ENCODE peak calls at places on chromosomes 5 and 9, in four cellular contexts. X is CD8-positive, alpha-beta T cell; V is HCT116; H is heart left ventricle. J is an unnamed sample.

GRCh38 chr5:56102885-56103284 is 108.1 kb upstream of the IL6ST start:
- DNase-seq in X (no peak), V (no peak), H (no peak), J (peak; percentile 35)

GRCh38 chr5:168528521-168529360 is at the start of gene FBLL1:
- DNase-seq in X (no peak), V (no peak), H (no peak), J (peak; percentile 24)

GRCh38 chr5:91345466-91345865 is 37.7 kb downstream of the ARRDC3 start:
- DNase-seq in X (no peak), V (no peak), H (no peak), J (no peak)

GRCh38 chr9:68780735-68781134 is 75.7 kb downstream of the PIP5K1B start:
- DNase-seq in X (no peak), V (no peak), H (no peak), J (peak; percentile 19)

GRCh38 chr9:4259489-4259888 is 40.4 kb downstream of the GLIS3 start:
- DNase-seq in X (no peak), V (no peak), H (no peak), J (no peak)

GRCh38 chr9:117777823-117778222 is 73.6 kb downstream of the TLR4 start:
- DNase-seq in X (no peak), V (no peak), H (no peak), J (no peak)

GRCh38 chr5:132303589-132303988 is 9.4 kb downstream of the SLC22A4 start:
- DNase-seq in X (no peak), V (no peak), H (no peak), J (no peak)

GRCh38 chr9:27462434-27462833 is 61.7 kb upstream of the IFNK start:
- DNase-seq in X (no peak), V (no peak), H (no peak), J (no peak)

GRCh38 chr5:125717209-125717608 is 706.0 kb upstream of the GRAMD2B start:
- DNase-seq in X (no peak), V (no peak), H (no peak), J (peak; percentile 53)

GRCh38 chr9:84731696-84732095 is 62.2 kb downstream of the NTRK2 start:
- DNase-seq in X (no peak), V (no peak), H (no peak), J (no peak)

GRCh38 chr9:133155156-133155555 is 8.6 kb downstream of the GBGT1 start:
- DNase-seq in X (no peak), V (no peak), H (peak; percentile 34), J (no peak)

GRCh38 chr9:73050062-73050814 is 97.4 kb upstream of the ALDH1A1 start:
- DNase-seq in X (no peak), V (no peak), H (no peak), J (peak; percentile 28)

GRCh38 chr9:114653556-114654159 is 3.9 kb downstream of the TEX53 start:
- DNase-seq in X (peak; percentile 75), V (peak; percentile 57), H (no peak), J (peak; percentile 78)

GRCh38 chr9:21160178-21160577 is 6.3 kb downstream of the IFNA21 start:
- DNase-seq in X (peak; percentile 14), V (no peak), H (no peak), J (peak; percentile 0)

GRCh38 chr5:79535477-79536192 is 21.7 kb upstream of the HOMER1 start:
- DNase-seq in X (no peak), V (no peak), H (no peak), J (peak; percentile 10)
- TF ChIP-seq CTCF in X (peak; percentile 28), V (no peak), H (peak; percentile 42), J (peak; percentile 14)

GRCh38 chr5:147095740-147096139 is 139.1 kb upstream of the STK32A start:
- DNase-seq in X (no peak), V (no peak), H (no peak), J (no peak)
- H3K4me3 ChIP-seq in X (no peak overlapping the region), V (no peak overlapping the region), H (no peak overlapping the region), J (no peak overlapping the region)

DNA sequence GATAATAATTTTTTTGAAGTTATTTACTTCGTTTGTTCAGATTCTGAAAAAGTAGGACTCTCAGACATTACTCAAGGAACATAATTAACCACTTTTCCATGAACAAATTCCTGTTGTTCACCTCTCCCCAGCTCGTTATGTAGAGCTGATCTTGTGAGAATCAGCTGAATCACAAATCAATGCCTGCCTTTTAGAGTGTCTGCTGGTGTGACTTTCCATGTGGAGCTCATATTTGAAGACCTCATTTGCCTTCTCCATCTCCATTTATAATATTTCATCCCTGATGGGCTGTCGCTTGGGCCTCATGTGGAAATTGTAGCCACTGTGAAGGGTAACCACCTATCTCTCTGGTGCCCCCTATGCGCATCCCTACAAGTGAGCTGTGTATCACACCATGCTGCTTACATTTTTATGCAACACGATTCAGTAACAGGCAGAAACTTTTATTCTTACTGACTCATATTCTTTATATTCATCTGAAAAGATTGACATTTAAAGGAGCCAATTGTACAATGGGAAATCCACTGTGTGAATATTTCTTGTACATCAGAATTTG is 111.3 kb downstream of the STK32A start:
- DNase-seq in X (no peak), V (no peak), H (no peak), J (peak; percentile 7)
- TF ChIP-seq CTCF in X (no peak), V (peak; percentile 30), H (no peak), J (no peak)

GRCh38 chr5:149605354-149605997 is 24.2 kb downstream of the ARHGEF37 start:
- DNase-seq in X (no peak), V (no peak), H (no peak), J (no peak)
- H3K4me3 ChIP-seq in X (no peak overlapping the region), V (no peak overlapping the region), H (no peak overlapping the region), J (no peak overlapping the region)

DNA sequence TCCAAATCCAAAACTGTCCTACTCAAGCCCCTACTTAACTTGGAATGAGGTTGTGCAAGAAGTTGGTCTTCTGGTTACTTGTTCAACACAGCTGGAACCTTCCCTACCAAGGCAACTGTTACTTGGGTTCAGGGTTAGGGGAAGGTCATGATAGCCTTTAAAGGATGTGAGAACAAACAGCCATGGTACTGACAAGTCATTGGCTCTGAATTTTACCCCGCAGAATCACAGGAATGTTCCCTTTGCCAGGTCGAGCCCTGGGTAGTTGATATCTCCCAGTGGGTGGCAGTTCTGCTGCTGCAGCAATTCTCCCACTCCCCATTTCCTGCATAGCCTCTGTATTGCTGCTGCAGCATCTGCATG is 396.1 kb upstream of the MPDZ start:
- DNase-seq in X (no peak), V (no peak), H (no peak), J (no peak)
- TF ChIP-seq CTCF in X (no peak), V (no peak), H (no peak), J (no peak)

GRCh38 chr5:115977096-115977495 is 14.8 kb downstream of the LVRN start:
- DNase-seq in X (no peak), V (no peak), H (no peak), J (no peak)
- H3K4me3 ChIP-seq in X (no peak overlapping the region), V (no peak overlapping the region), H (no peak overlapping the region), J (no peak overlapping the region)

DNA sequence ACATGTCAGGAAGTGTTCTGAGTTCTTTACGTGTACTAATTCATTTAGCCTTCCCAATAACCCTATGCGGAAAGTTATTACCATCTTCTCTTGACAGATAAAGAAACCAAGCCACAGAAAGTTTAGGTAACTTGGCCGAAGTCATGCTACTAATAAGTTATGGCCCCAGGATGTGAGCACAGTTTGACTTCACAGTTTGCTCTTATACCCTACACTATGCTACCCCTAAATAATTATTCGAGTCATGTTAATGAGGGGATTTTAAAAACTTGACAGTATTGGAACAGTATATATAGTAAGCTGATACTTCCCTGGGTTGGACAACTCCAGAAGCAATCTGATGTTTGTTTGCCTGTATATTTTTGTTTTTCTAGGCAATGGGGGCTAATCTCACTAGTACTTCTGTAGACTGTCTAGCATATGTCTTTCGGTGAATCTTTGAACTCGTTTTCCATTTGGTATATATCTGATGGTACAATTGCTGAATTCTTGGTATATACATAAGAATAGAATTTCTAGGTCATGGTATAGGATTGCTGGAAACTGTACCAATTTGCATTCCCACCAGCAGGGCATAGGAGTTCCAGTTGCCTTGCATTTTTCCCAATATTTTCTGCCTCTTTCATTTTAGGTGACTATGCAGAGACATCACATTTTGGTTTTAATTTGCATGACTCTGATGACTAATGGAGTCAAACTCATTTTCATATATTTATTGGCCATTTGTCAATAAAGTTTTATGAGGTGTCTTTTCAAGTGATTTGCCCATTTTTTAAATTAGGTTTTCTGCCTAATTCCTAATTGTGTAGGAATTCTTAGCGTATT is 29.2 kb upstream of the PDCD1LG2 start:
- DNase-seq in X (no peak), V (no peak), H (no peak), J (no peak)
- TF ChIP-seq CTCF in X (no peak), V (peak; percentile 35), H (no peak), J (peak; percentile 26)

GRCh38 chr5:59177644-59178043 is 594.8 kb downstream of the RAB3C start:
- DNase-seq in X (no peak), V (no peak), H (no peak), J (no peak)

GRCh38 chr5:59178071-59178470 is 595.2 kb downstream of the RAB3C start:
- DNase-seq in X (no peak), V (no peak), H (no peak), J (no peak)

GRCh38 chr5:59173568-59173967 is 590.7 kb downstream of the RAB3C start:
- DNase-seq in X (no peak), V (no peak), H (no peak), J (peak; percentile 51)

GRCh38 chr5:59171131-59171530 is 588.3 kb downstream of the RAB3C start:
- DNase-seq in X (no peak), V (no peak), H (no peak), J (no peak)

DNA sequence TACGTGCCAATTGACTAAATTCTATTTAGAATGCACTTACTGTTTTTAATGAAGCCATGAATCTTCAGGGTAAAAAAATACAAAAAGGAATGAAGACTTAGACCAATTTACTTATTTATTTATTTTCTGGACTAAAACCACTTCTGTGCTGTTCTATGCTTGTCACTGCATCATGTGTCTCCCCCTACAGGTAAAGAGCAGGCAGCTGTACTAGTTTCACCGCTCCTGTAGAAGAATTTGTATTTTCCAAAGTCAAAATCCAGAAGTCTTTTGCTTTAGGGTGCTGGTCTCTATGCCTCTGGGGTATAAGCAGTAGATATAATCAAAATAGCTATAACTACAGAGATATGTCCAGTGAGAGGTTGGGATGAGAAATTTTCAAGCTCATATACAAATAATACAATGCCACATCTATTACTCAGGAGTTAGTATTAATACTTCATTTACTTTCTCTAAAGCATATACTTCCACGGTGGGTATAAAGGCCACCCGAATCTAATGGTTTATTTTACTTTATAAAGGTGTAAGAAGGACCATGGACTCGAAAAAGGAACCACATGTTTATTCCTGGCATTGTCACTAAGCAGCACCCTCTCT is 591.5 kb downstream of the RAB3C start:
- DNase-seq in X (peak; percentile 8), V (peak; percentile 47), H (no peak), J (peak; percentile 89)
- H3K4me3 ChIP-seq in X (no peak overlapping the region), V (no peak overlapping the region), H (no peak overlapping the region), J (no peak overlapping the region)

GRCh38 chr5:54453091-54453490 is 2.4 kb upstream of the HSPB3 start:
- DNase-seq in X (no peak), V (no peak), H (no peak), J (no peak)
- TF ChIP-seq CTCF in X (no peak), V (no peak), H (no peak), J (no peak)

J was measured in fibroblast of mammary gland.